ENCODE peak calls at places on chromosomes 16 and 17, in four cellular contexts. H is GM12878, M is HepG2, D is K562. A is an unnamed sample.

GRCh38 chr16:57314161-57314785 is 29.8 kb upstream of the PLLP start:
- DNase-seq in M (no peak), H (no peak), D (peak), A (no peak)

GRCh38 chr17:39763046-39763800 is 25.5 kb downstream of the GRB7 start:
- DNase-seq in M (no peak), D (no peak), H (no peak), A (no peak)

GRCh38 chr16:84502581-84502980 is 1.9 kb downstream of the MEAK7 start:
- DNase-seq in D (no peak), H (no peak), M (no peak), A (no peak)

GRCh38 chr17:40900819-40901356 is 15.8 kb upstream of the KRT20 start:
- DNase-seq in H (no peak), D (no peak), M (peak), A (no peak)

GRCh38 chr17:64778367-64779290 is 116.5 kb upstream of the SMURF2 start:
- DNase-seq in D (no peak), M (no peak), H (no peak), A (no peak)

GRCh38 chr16:85767569-85767968 is 16.7 kb upstream of the C16orf74 start:
- DNase-seq in M (no peak), D (no peak), H (no peak), A (no peak)

GRCh38 chr16:85616608-85617311 is 3.6 kb downstream of the GSE1 start:
- DNase-seq in M (no peak), D (no peak), H (peak), A (no peak)

GRCh38 chr16:78437352-78437968 is 338.0 kb downstream of the WWOX start:
- DNase-seq in H (no peak), M (peak), D (peak), A (peak)

GRCh38 chr17:8598913-8599312 is 31.6 kb downstream of the MYH10 start:
- DNase-seq in D (no peak), M (no peak), H (no peak), A (no peak)

GRCh38 chr17:15233022-15233805 is 31.9 kb downstream of the PMP22 start:
- DNase-seq in M (peak), H (no peak), D (peak), A (peak)

GRCh38 chr17:61460796-61461585 is 8.8 kb downstream of the TBX4 start:
- DNase-seq in M (peak), H (no peak), D (no peak), A (no peak)
- TF ChIP-seq FOXK2 in M (no peak), H (no peak), D (no peak), A (no peak)

DNA sequence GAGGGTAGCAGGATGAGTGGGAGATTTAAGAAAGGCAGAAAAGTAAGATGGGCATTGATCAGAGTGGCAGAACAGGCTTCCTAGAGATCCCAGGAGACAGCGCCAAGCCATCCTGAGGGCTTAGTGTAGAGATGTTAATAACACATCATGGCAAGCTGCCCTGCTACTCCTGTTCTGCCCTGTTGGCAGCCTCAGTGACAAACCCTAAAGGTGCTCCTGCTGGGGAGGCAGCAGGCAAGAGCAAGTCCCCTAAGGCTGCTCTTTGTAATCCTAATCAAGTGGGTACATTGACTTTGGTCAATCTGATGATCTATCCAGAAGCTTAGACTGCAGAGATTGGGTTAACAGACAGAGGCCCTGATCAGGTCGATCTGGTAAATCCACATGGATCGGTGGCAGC is 16.3 kb downstream of the ANKFN1 start:
- DNase-seq in H (no peak), D (no peak), M (no peak), A (no peak)
- TF ChIP-seq FOXK2 in H (no peak), D (no peak), M (no peak), A (no peak)

GRCh38 chr17:44324092-44324570 is 492 bp downstream of the SLC25A39 start:
- DNase-seq in D (no peak), H (no peak), M (no peak), A (no peak)
- TF ChIP-seq FOXK2 in D (no peak), H (no peak), M (no peak), A (no peak)

DNA sequence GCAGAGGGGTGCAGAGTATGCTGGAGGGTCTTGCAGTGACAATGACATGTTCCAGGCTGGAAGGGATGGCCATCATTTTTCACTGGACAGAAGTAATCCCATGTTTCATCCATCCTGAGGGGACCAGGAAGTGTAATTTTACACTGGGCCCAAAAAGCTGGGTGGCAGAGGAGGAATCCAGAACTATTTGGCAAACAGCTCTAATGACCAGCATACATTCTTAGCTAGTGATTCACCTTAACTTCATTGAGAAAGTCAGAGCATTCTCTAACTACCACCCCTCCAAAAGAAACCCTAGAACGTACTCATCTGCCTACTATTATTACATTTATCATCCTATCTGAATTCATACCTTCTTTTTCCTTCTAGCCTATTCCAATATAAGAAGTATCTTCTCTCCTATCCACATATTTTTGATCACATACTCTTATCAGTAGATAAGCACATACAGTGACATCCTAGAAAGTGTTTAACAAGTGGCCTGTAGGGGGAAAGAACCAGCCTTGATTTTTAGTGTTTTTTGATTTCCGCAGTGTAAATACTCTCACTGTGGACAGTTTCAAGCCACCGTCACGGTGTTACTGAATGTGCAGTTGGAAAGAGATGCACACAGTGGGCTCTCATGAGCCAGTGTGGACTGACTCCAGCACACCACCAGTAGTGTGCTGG is 118.1 kb downstream of the FTO start:
- DNase-seq in D (no peak), M (peak), H (no peak), A (no peak)
- TF ChIP-seq FOXK2 in D (no peak), M (no peak), H (no peak), A (no peak)

GRCh38 chr17:75094871-75095399 is 7.2 kb downstream of the SLC16A5 start:
- DNase-seq in M (no peak), D (no peak), H (no peak), A (no peak)

GRCh38 chr17:75098861-75099260 is 10.9 kb upstream of the ARMC7 start:
- DNase-seq in M (no peak), D (no peak), H (no peak), A (no peak)

GRCh38 chr17:75093543-75094158 is 5.9 kb downstream of the SLC16A5 start:
- DNase-seq in D (no peak), H (no peak), M (no peak), A (no peak)

GRCh38 chr17:75097865-75098264 is 10.1 kb downstream of the SLC16A5 start:
- DNase-seq in D (no peak), H (no peak), M (no peak), A (no peak)

DNA sequence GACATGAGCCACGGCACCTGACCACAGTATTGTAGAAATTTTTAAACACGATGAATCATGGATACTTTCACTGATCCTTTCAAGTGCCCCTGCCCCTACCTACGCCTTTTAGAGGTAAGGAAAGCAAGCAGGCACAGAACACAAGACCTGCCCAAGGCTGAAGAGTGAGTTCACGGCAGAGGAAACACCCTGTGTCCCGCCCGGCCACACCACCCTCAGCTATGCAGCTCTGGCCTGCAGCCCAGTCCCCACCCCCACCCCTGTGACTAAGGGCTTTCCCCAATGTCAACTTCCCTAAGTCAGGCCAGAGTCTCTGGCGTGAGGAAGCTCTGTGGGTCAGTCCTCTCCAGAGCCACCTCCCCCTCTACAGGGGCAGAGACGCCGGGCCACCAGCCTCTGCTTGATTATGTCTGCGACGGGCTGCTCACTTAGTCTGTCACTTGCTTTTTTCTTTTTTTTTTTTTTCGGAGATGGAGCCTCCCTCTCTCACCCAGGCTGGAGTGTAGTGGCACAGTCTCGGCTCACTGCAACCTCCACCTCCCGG is 8.4 kb downstream of the SLC16A5 start:
- DNase-seq in D (peak), M (peak), H (no peak), A (no peak)
- TF ChIP-seq FOXK2 in D (peak), M (peak), H (no peak), A (no peak)

A was measured in HEK293T.